ENCODE peak calls at places on chromosomes 7 and 10, in five cellular contexts. H is neural progenitor cell, J is HS-5, I is cardiac fibroblast, Z is hippocampal formation. S is an unnamed sample.

GRCh38 chr7:30983042-30983913 is 19.5 kb downstream of the GHRHR start:
- DNase-seq in I (peak), Z (peak), J (peak), H (peak), S (peak)

GRCh38 chr7:112410087-112410486 is 40.2 kb upstream of the IFRD1 start:
- DNase-seq in H (no peak), Z (no peak), J (no peak), I (peak), S (no peak)

GRCh38 chr7:83347836-83348482 is 185.3 kb upstream of the PCLO start:
- DNase-seq in H (no peak), J (peak), Z (no peak), I (peak), S (no peak)

GRCh38 chr10:106173838-106174237 is 990.7 kb downstream of the SORCS1 start:
- DNase-seq in J (no peak), H (no peak), Z (no peak), I (no peak), S (no peak)

GRCh38 chr10:48332871-48333216 is 26.4 kb downstream of the MAPK8 start:
- DNase-seq in J (no peak), I (no peak), H (no peak), Z (no peak), S (no peak)

GRCh38 chr10:130190737-130191115 is 54.5 kb downstream of the GLRX3 start:
- DNase-seq in Z (no peak), I (no peak), H (no peak), J (no peak), S (no peak)

GRCh38 chr7:44104880-44105771 is 981 bp downstream of the AEBP1 start:
- DNase-seq in I (peak), H (peak), Z (no peak), J (peak), S (peak)

GRCh38 chr7:132614428-132615076 is 38.3 kb upstream of the PLXNA4 start:
- DNase-seq in J (no peak), Z (peak), I (peak), H (peak), S (no peak)

GRCh38 chr10:117175215-117175900 is 21.9 kb upstream of the KCNK18 start:
- DNase-seq in J (no peak), Z (no peak), I (no peak), H (no peak), S (no peak)

GRCh38 chr7:27242580-27243339 is at the start of gene EVX1:
- DNase-seq in I (peak), H (peak), J (no peak), Z (no peak), S (peak)

GRCh38 chr10:33869089-33869488 is 534.6 kb upstream of the NRP1 start:
- DNase-seq in I (no peak), Z (no peak), H (no peak), J (no peak), S (no peak)

GRCh38 chr10:91941426-91941825 is 17.9 kb downstream of the BTAF1 start:
- DNase-seq in I (no peak), Z (no peak), J (no peak), H (no peak), S (no peak)

GRCh38 chr10:133309720-133310398 is 1.1 kb downstream of the ZNF511 start:
- DNase-seq in I (no peak), Z (no peak), J (no peak), H (no peak), S (no peak)

GRCh38 chr10:42952358-42952757 is 124.5 kb upstream of the RET start:
- DNase-seq in H (peak), Z (no peak), I (no peak), J (no peak), S (peak)

GRCh38 chr10:44682516-44682915 is 228.6 kb upstream of the TMEM72 start:
- DNase-seq in H (no peak), Z (no peak), I (no peak), J (no peak), S (no peak)

GRCh38 chr7:26034386-26034785 is 117.6 kb upstream of the NFE2L3 start:
- DNase-seq in Z (no peak), H (no peak), J (no peak), I (no peak), S (no peak)

GRCh38 chr10:122827302-122827701 is 18.4 kb downstream of the CUZD1 start:
- DNase-seq in I (no peak), Z (no peak), H (no peak), J (no peak), S (no peak)

GRCh38 chr10:128489324-128490247 is 363.4 kb upstream of the MKI67 start:
- DNase-seq in Z (no peak), H (no peak), I (no peak), J (no peak), S (peak)

GRCh38 chr10:133260895-133261725 is 15.6 kb downstream of the ADAM8 start:
- DNase-seq in H (peak), I (no peak), J (no peak), Z (peak), S (peak)

GRCh38 chr7:1742555-1743303 is 72.7 kb downstream of the ELFN1 start:
- DNase-seq in I (peak), Z (no peak), J (no peak), H (no peak), S (peak)

GRCh38 chr7:130733866-130734524 is at the start of gene KLF14:
- DNase-seq in Z (no peak), J (no peak), H (peak), I (no peak), S (peak)

GRCh38 chr7:119377861-119378260 is 895.1 kb upstream of the KCND2 start:
- DNase-seq in H (no peak), I (no peak), J (no peak), Z (no peak), S (no peak)

S was measured in osteoblast.